ENCODE peak calls at places on chromosome 3, in seven cellular contexts. G is pancreas, S is cardiac muscle cell, O is fibroblast of lung, Y is prostate gland, L is WERI-Rb-1, A is tibial artery. F is an unnamed sample.

GRCh38 chr3:63228677-63229076 is 49.4 kb upstream of the SYNPR start:
- DNase-seq in Y (no peak), G (no peak), O (peak; percentile 44), A (no peak), L (peak; percentile 50), S (peak; percentile 49), F (peak; percentile 35)

GRCh38 chr3:150495563-150496168 is 50.6 kb downstream of the SERP1 start:
- DNase-seq in A (no peak), S (peak; percentile 71), L (no peak), G (no peak), Y (no peak), O (peak; percentile 43), F (peak; percentile 38)

GRCh38 chr3:45597581-45597980 is 3.0 kb downstream of the LIMD1 start:
- DNase-seq in L (no peak), Y (no peak), G (no peak), O (no peak), A (peak; percentile 57), S (no peak), F (peak; percentile 25)

GRCh38 chr3:90145094-90145810 is 1037.8 kb downstream of the EPHA3 start:
- DNase-seq in A (no peak), L (no peak), Y (no peak), S (no peak), O (no peak), G (no peak), F (no peak)

GRCh38 chr3:23548706-23549105 is 257.0 kb upstream of the UBE2E1 start:
- DNase-seq in O (no peak), A (no peak), Y (no peak), G (no peak), S (no peak), L (no peak), F (no peak)

GRCh38 chr3:62197613-62198012 is 175.7 kb downstream of the FEZF2 start:
- DNase-seq in G (no peak), S (no peak), O (no peak), L (no peak), A (no peak), Y (no peak), F (no peak)

GRCh38 chr3:184409946-184410500 is 30.2 kb downstream of the CHRD start:
- DNase-seq in Y (no peak), A (peak; percentile 51), S (no peak), G (no peak), O (no peak), L (no peak), F (no peak)

GRCh38 chr3:43691120-43692002 is 623 bp downstream of the ABHD5 start:
- DNase-seq in S (peak; percentile 57), Y (peak; percentile 69), L (peak; percentile 91), G (peak; percentile 92), A (peak; percentile 76), O (peak; percentile 49), F (peak; percentile 87)

GRCh38 chr3:42562047-42562907 is 19.5 kb downstream of the SEC22C start:
- DNase-seq in O (peak; percentile 17), L (no peak), A (no peak), G (no peak), Y (peak; percentile 54), S (no peak), F (no peak)

GRCh38 chr3:70716832-70717231 is 404.4 kb upstream of the MDFIC2 start:
- DNase-seq in G (no peak), L (no peak), A (no peak), Y (peak; percentile 25), O (peak; percentile 37), S (peak; percentile 71), F (no peak)

GRCh38 chr3:133644768-133645167 is 17.0 kb downstream of the TOPBP1 start:
- DNase-seq in S (peak; percentile 82), L (no peak), A (no peak), Y (no peak), O (peak; percentile 89), G (no peak), F (no peak)

GRCh38 chr3:56839784-56840724 is 38.3 kb upstream of the ARHGEF3 start:
- DNase-seq in O (peak; percentile 86), G (no peak), L (peak; percentile 19), A (no peak), Y (no peak), S (peak; percentile 46), F (no peak)

GRCh38 chr3:6074952-6075351 is 786.0 kb upstream of the GRM7 start:
- DNase-seq in S (no peak), G (no peak), O (no peak), L (no peak), Y (no peak), A (no peak), F (no peak)

GRCh38 chr3:6079518-6080179 is 781.3 kb upstream of the GRM7 start:
- DNase-seq in S (no peak), G (no peak), L (no peak), O (no peak), Y (no peak), A (no peak), F (no peak)
- TF ChIP-seq CTCF in S (no peak), G (no peak), L (no peak), O (no peak), Y (no peak), A (no peak), F (no peak)

GRCh38 chr3:95705786-95706418 is 1108.5 kb upstream of the EPHA6 start:
- DNase-seq in G (no peak), O (no peak), A (no peak), Y (no peak), L (no peak), S (no peak), F (no peak)
- H3K4me3 ChIP-seq in G (no peak overlapping the region), O (peak overlapping the region; percentile 23), A (no peak overlapping the region), Y (no peak overlapping the region), L (no peak overlapping the region), S (no peak overlapping the region), F (no peak overlapping the region)

GRCh38 chr3:159882784-159883779 is 105.6 kb upstream of the IL12A start:
- DNase-seq in O (peak; percentile 92), Y (no peak), G (no peak), A (no peak), L (peak; percentile 84), S (peak; percentile 30), F (no peak)
- H3K27ac ChIP-seq in O (peak overlapping the region; percentile 4), Y (peak overlapping the region; percentile 9), G (no peak overlapping the region), A (peak overlapping the region; percentile 15), L (no peak overlapping the region), S (peak overlapping the region; percentile 69), F (no peak overlapping the region)

GRCh38 chr3:126956361-126956760 is 26.6 kb upstream of the PLXNA1 start:
- DNase-seq in S (no peak), A (peak; percentile 44), G (no peak), O (no peak), L (no peak), Y (peak; percentile 31), F (no peak)
- TF ChIP-seq CTCF in S (no peak), A (no peak), G (no peak), O (no peak), L (no peak), Y (peak; percentile 2), F (no peak)

GRCh38 chr3:111681705-111682426 is 86.7 kb upstream of the ZBED2 start:
- DNase-seq in O (peak; percentile 40), A (no peak), Y (no peak), S (no peak), G (no peak), L (no peak), F (no peak)

DNA sequence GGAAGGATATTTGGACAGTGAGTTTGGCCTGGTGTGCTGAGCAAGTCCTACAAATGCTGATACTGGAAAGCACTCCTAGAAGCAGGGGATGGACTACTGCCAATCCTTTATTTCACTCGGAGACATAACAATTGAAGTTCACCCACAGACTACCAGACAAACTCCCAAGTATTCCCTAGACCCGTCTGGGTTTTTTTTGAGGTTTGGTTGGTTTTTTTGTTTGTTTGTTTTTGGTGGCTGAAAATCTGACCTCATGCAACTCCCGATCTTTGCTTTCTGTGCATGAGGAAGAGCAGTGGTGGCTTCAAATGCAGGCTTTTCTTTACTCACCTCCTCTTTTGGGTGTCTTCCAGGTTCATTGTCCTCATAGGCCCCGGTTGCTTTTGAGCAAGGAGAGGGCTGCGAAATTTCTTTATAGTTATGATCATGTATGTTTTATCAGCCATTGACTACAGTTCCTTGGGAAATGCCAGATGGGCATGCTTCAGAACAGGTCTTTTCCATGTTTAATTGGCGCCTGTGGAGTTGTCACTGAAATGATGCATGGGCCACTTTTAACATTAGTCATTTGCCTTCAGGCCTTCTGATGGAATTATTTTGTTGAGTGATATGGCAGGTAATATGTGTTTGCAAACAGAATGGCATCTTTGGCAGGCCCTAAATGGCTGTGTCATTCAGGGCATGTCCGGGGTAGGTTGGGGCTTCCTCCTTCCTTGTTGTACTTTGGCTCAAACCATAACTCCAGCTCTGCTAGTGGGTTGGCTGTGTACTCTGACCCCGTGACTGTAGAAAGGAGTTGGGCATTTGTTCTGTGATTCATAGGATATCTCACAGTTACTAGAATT is 81.3 kb upstream of the ZBED2 start:
- DNase-seq in L (no peak), A (no peak), S (peak; percentile 12), Y (peak; percentile 15), O (peak; percentile 82), G (no peak), F (peak; percentile 88)
- H3K4me3 ChIP-seq in L (no peak overlapping the region), A (no peak overlapping the region), S (no peak overlapping the region), Y (no peak overlapping the region), O (no peak overlapping the region), G (no peak overlapping the region), F (peak overlapping the region; percentile 53)

GRCh38 chr3:5750874-5751273 is 563.4 kb downstream of the EDEM1 start:
- DNase-seq in A (no peak), L (no peak), G (no peak), Y (no peak), O (no peak), S (no peak), F (no peak)
- H3K27ac ChIP-seq in A (no peak overlapping the region), L (no peak overlapping the region), G (no peak overlapping the region), Y (no peak overlapping the region), O (no peak overlapping the region), S (no peak overlapping the region), F (no peak overlapping the region)